ENCODE peak calls at places on chromosomes 5 and 9, in five cellular contexts. K is stimulated activated CD4-positive, alpha-beta T cell treated with anti-CD3 and anti-CD28 coated beads, TNF-alpha, amount 100 ng/mL, for 48 hours; Q is LoVo; M is NCI-H774; I is GM06990. T is an unnamed sample.

GRCh38 chr9:8724284-8725018 is 924.9 kb upstream of the DMAC1 start:
- DNase-seq in K (no peak), Q (no peak), M (no peak), I (no peak), T (no peak)

GRCh38 chr9:18896531-18897179 is 136.4 kb downstream of the SAXO1 start:
- DNase-seq in K (no peak), Q (no peak), M (peak; percentile 51), I (no peak), T (no peak)

GRCh38 chr9:35489313-35490154 is at the start of gene RUSC2:
- DNase-seq in K (peak; percentile 52), Q (peak; percentile 76), M (peak; percentile 89), I (peak; percentile 36), T (peak; percentile 64)

GRCh38 chr9:108473209-108474112 is 382.3 kb downstream of the ACTL7B start:
- DNase-seq in K (no peak), Q (peak; percentile 67), M (peak; percentile 25), I (no peak), T (peak; percentile 69)

GRCh38 chr5:131589510-131590348 is 45.3 kb downstream of the RAPGEF6 start:
- DNase-seq in K (no peak), Q (peak; percentile 48), M (peak; percentile 15), I (peak; percentile 39), T (peak; percentile 13)

GRCh38 chr9:23543420-23543819 is 282.6 kb downstream of the ELAVL2 start:
- DNase-seq in K (no peak), Q (no peak), M (no peak), I (no peak), T (no peak)

GRCh38 chr5:43369651-43370050 is 42.5 kb downstream of the CCL28 start:
- DNase-seq in K (no peak), Q (no peak), M (no peak), I (no peak), T (no peak)

GRCh38 chr9:35933525-35934067 is 24.3 kb downstream of the SPAAR start:
- DNase-seq in K (no peak), Q (no peak), M (no peak), I (no peak), T (no peak)

GRCh38 chr5:56561-57290 is 35.2 kb upstream of the PLEKHG4B start:
- DNase-seq in K (no peak), Q (peak; percentile 51), M (no peak), I (no peak), T (peak; percentile 57)

GRCh38 chr9:132846918-132847515 is 31.1 kb downstream of the AK8 start:
- DNase-seq in K (no peak), Q (no peak), M (no peak), I (no peak), T (no peak)

GRCh38 chr5:16005210-16005609 is 174.4 kb downstream of the MARCHF11 start:
- DNase-seq in K (no peak), Q (no peak), M (no peak), I (no peak), T (no peak)

GRCh38 chr5:61334224-61335196 is 2.5 kb downstream of the ZSWIM6 start:
- DNase-seq in K (no peak), Q (no peak), M (no peak), I (no peak), T (no peak)

GRCh38 chr5:176714067-176714466 is 66.8 kb downstream of the TSPAN17 start:
- DNase-seq in K (no peak), Q (peak; percentile 60), M (no peak), I (no peak), T (no peak)

T was measured in PC-9.